ENCODE peak calls at places on chromosomes 1 and 21, in eight cellular contexts. D is activated CD4-positive, alpha-beta T cell treated with anti-CD3 and anti-CD28 coated beads, Interleukin-2, amount 50 U/mL, for 24 hours; E is bronchial epithelial cell; O is Kasumi-1; V is stimulated activated naive CD8-positive, alpha-beta T cell treated with anti-CD3 and anti-CD28 coated beads, Interleukin-15, amount 100 ng/mL, for 72 hours; A is HTR-8/SVneo; P is foreskin fibroblast; C is iris pigment epithelial cell. Z is an unnamed sample.
A peak's percentile ranks its signal among the peaks of the same experiment; 100 is the strongest.

GRCh38 chr1:10671090-10671489 is 125.4 kb downstream of the CASZ1 start:
- DNase-seq in D (no peak), E (peak; percentile 33), O (no peak), V (no peak), A (no peak), P (no peak), C (no peak), Z (no peak)

GRCh38 chr1:172359531-172359991 is 60.9 kb upstream of the C1orf105 start:
- DNase-seq in D (no peak), E (peak; percentile 51), O (no peak), V (no peak), A (no peak), P (peak; percentile 30), C (peak; percentile 83), Z (no peak)

GRCh38 chr1:212692774-212693644 is 6.6 kb downstream of the BATF3 start:
- DNase-seq in D (no peak), E (peak; percentile 83), O (no peak), V (no peak), A (no peak), P (peak; percentile 86), C (no peak), Z (no peak)

GRCh38 chr1:163085904-163086268 is 16.7 kb downstream of the RGS4 start:
- DNase-seq in D (no peak), E (peak; percentile 51), O (no peak), V (no peak), A (no peak), P (peak; percentile 81), C (peak; percentile 46), Z (no peak)

GRCh38 chr21:26813426-26813998 is 31.7 kb downstream of the ADAMTS1 start:
- DNase-seq in D (no peak), E (no peak), O (no peak), V (no peak), A (no peak), P (no peak), C (no peak), Z (no peak)

GRCh38 chr1:36366091-36366661 is 19.5 kb downstream of the STK40 start:
- DNase-seq in D (peak; percentile 35), E (no peak), O (peak; percentile 98), V (no peak), A (no peak), P (peak; percentile 67), C (peak; percentile 48), Z (peak; percentile 63)

GRCh38 chr1:154860154-154860870 is 9.8 kb downstream of the KCNN3 start:
- DNase-seq in D (no peak), E (no peak), O (no peak), V (no peak), A (no peak), P (no peak), C (no peak), Z (no peak)

GRCh38 chr1:119384591-119384990 is 16.0 kb downstream of the HAO2 start:
- DNase-seq in D (no peak), E (no peak), O (no peak), V (no peak), A (no peak), P (no peak), C (no peak), Z (no peak)

GRCh38 chr1:159009704-159010361 is at the start of gene IFI16:
- DNase-seq in D (peak; percentile 78), E (peak; percentile 98), O (peak; percentile 96), V (peak; percentile 66), A (peak; percentile 59), P (peak; percentile 95), C (peak; percentile 98), Z (no peak)

GRCh38 chr1:210246447-210246846 is 13.9 kb downstream of the SERTAD4 start:
- DNase-seq in D (no peak), E (peak; percentile 53), O (no peak), V (no peak), A (no peak), P (peak; percentile 31), C (peak; percentile 47), Z (no peak)

GRCh38 chr1:58815680-58816071 is 31.8 kb upstream of the JUN start:
- DNase-seq in D (no peak), E (peak; percentile 51), O (peak; percentile 40), V (no peak), A (peak; percentile 17), P (peak; percentile 38), C (peak; percentile 53), Z (peak; percentile 34)

GRCh38 chr1:18919174-18919905 is 17.0 kb upstream of the ALDH4A1 start:
- DNase-seq in D (no peak), E (no peak), O (no peak), V (no peak), A (no peak), P (no peak), C (no peak), Z (no peak)

GRCh38 chr21:34229361-34229760 is 134.4 kb upstream of the KCNE2 start:
- DNase-seq in D (no peak), E (no peak), O (no peak), V (no peak), A (no peak), P (no peak), C (no peak), Z (no peak)

GRCh38 chr1:61184035-61184713 is 101.8 kb downstream of the NFIA start:
- DNase-seq in D (no peak), E (peak; percentile 82), O (no peak), V (no peak), A (no peak), P (peak; percentile 93), C (peak; percentile 96), Z (no peak)

GRCh38 chr1:182301026-182301436 is 90.6 kb downstream of the GLUL start:
- DNase-seq in D (no peak), E (no peak), O (no peak), V (no peak), A (no peak), P (no peak), C (no peak), Z (no peak)

GRCh38 chr1:118535901-118536300 is 350.9 kb upstream of the SPAG17 start:
- DNase-seq in D (no peak), E (no peak), O (no peak), V (no peak), A (no peak), P (no peak), C (no peak), Z (no peak)

GRCh38 chr1:36328713-36329112 is 5.3 kb upstream of the EVA1B start:
- DNase-seq in D (no peak), E (peak; percentile 21), O (peak; percentile 11), V (no peak), A (no peak), P (peak; percentile 52), C (no peak), Z (no peak)

GRCh38 chr1:9291914-9292360 is 757 bp upstream of the SPSB1 start:
- DNase-seq in D (no peak), E (peak; percentile 65), O (no peak), V (no peak), A (no peak), P (peak; percentile 88), C (peak; percentile 67), Z (no peak)

GRCh38 chr1:48194801-48195200 is 27.7 kb upstream of the SLC5A9 start:
- DNase-seq in D (no peak), E (peak; percentile 74), O (no peak), V (no peak), A (no peak), P (no peak), C (no peak), Z (no peak)

GRCh38 chr1:157770442-157771043 is 6.4 kb downstream of the FCRL2 start:
- DNase-seq in D (no peak), E (peak; percentile 8), O (no peak), V (no peak), A (no peak), P (no peak), C (no peak), Z (no peak)

GRCh38 chr1:185229981-185230380 is 73.0 kb downstream of the SWT1 start:
- DNase-seq in D (no peak), E (no peak), O (no peak), V (no peak), A (no peak), P (no peak), C (no peak), Z (no peak)

GRCh38 chr1:206682111-206682510 is 2.6 kb upstream of the MAPKAPK2 start:
- DNase-seq in D (no peak), E (no peak), O (no peak), V (no peak), A (no peak), P (no peak), C (no peak), Z (no peak)

GRCh38 chr1:197876894-197877293 is 25.5 kb upstream of the C1orf53 start:
- DNase-seq in D (no peak), E (no peak), O (no peak), V (no peak), A (no peak), P (no peak), C (no peak), Z (no peak)

GRCh38 chr1:37556712-37557196 is at the start of gene DNALI1:
- DNase-seq in D (no peak), E (peak; percentile 63), O (no peak), V (peak; percentile 48), A (no peak), P (peak; percentile 97), C (peak; percentile 94), Z (peak; percentile 60)

GRCh38 chr1:36585760-36586072 is 103.0 kb upstream of the CSF3R start:
- DNase-seq in D (no peak), E (peak; percentile 93), O (no peak), V (no peak), A (no peak), P (no peak), C (no peak), Z (no peak)

GRCh38 chr1:81179239-81179638 is 621.5 kb upstream of the ADGRL2 start:
- DNase-seq in D (no peak), E (peak; percentile 98), O (no peak), V (no peak), A (peak; percentile 3), P (peak; percentile 93), C (peak; percentile 94), Z (no peak)

GRCh38 chr1:115496904-115497527 is 144.8 kb upstream of the VANGL1 start:
- DNase-seq in D (no peak), E (peak; percentile 87), O (no peak), V (no peak), A (peak; percentile 52), P (peak; percentile 67), C (peak; percentile 89), Z (no peak)

GRCh38 chr1:111907321-111907720 is 82.1 kb downstream of the KCND3 start:
- DNase-seq in D (no peak), E (peak; percentile 2), O (no peak), V (no peak), A (no peak), P (no peak), C (no peak), Z (no peak)

GRCh38 chr21:41668686-41669532 is 97.9 kb downstream of the RIPK4 start:
- DNase-seq in D (no peak), E (peak; percentile 83), O (no peak), V (no peak), A (no peak), P (no peak), C (no peak), Z (no peak)

GRCh38 chr1:195462646-195463045 is 1145.6 kb downstream of the KCNT2 start:
- DNase-seq in D (no peak), E (peak; percentile 62), O (no peak), V (no peak), A (peak; percentile 3), P (peak; percentile 47), C (peak; percentile 3), Z (no peak)

GRCh38 chr1:224459051-224459450 is 24.5 kb upstream of the WDR26 start:
- DNase-seq in D (no peak), E (no peak), O (no peak), V (no peak), A (no peak), P (no peak), C (no peak), Z (no peak)

GRCh38 chr1:3903141-3904005 is 3.3 kb upstream of the C1orf174 start:
- DNase-seq in D (no peak), E (no peak), O (no peak), V (no peak), A (no peak), P (peak; percentile 14), C (no peak), Z (peak; percentile 55)

Z was measured in activated naive CD8-positive, alpha-beta T cell treated with anti-CD3 and anti-CD28 coated beads, Interleukin-2, amount 10 ng/mL, durations not matched to agents 7 days and 5 days.